ENCODE peak calls at places on chromosomes 3 and 15, in five cellular contexts. B is activated CD4-positive, alpha-beta T cell treated with anti-CD3 and anti-CD28 coated beads, Interleukin-2, amount 50 U/mL, for 4 hours; P is ELF-1; W is T-helper 2 cell; Z is uterus. S is an unnamed sample.

GRCh38 chr3:46236294-46237054 is 5.8 kb upstream of the CCR3 start:
- DNase-seq in B (no peak), P (no peak), W (no peak), Z (no peak), S (no peak)

GRCh38 chr3:129310111-129310601 is 31.5 kb downstream of the HMCES start:
- DNase-seq in B (no peak), P (peak), W (no peak), Z (no peak), S (no peak)

GRCh38 chr3:174242311-174243041 is 616.7 kb upstream of the NAALADL2 start:
- DNase-seq in B (no peak), P (no peak), W (no peak), Z (peak), S (no peak)

GRCh38 chr3:2036096-2036495 is 62.6 kb upstream of the CNTN4 start:
- DNase-seq in B (no peak), P (no peak), W (no peak), Z (no peak), S (no peak)

GRCh38 chr3:127560051-127560787 is 30.3 kb downstream of the TPRA1 start:
- DNase-seq in B (no peak), P (no peak), W (no peak), Z (no peak), S (no peak)

GRCh38 chr15:62739507-62739906 is 303.0 kb upstream of the TPM1 start:
- DNase-seq in B (no peak), P (no peak), W (no peak), Z (no peak), S (no peak)

GRCh38 chr15:78077053-78077859 is at the start of gene TBC1D2B:
- DNase-seq in B (peak), P (peak), W (peak), Z (peak), S (peak)

GRCh38 chr3:181717505-181717904 is 5.8 kb downstream of the SOX2 start:
- DNase-seq in B (no peak), P (no peak), W (no peak), Z (no peak), S (no peak)

GRCh38 chr15:47965297-47965696 is 155.5 kb upstream of the SLC24A5 start:
- DNase-seq in B (no peak), P (no peak), W (no peak), Z (no peak), S (peak)

GRCh38 chr15:92112180-92112579 is 258.7 kb downstream of the SLCO3A1 start:
- DNase-seq in B (no peak), P (no peak), W (no peak), Z (no peak), S (no peak)

GRCh38 chr3:23761440-23761896 is 44.3 kb upstream of the UBE2E1 start:
- DNase-seq in B (no peak), P (peak), W (no peak), Z (no peak), S (peak)

GRCh38 chr3:115239717-115240116 is 92.6 kb upstream of the ZBTB20 start:
- DNase-seq in B (no peak), P (peak), W (no peak), Z (peak), S (no peak)

GRCh38 chr3:196012941-196013471 is 68.9 kb downstream of the TFRC start:
- DNase-seq in B (no peak), P (no peak), W (no peak), Z (no peak), S (no peak)

GRCh38 chr15:35690089-35690488 is 144.1 kb upstream of the DPH6 start:
- DNase-seq in B (no peak), P (no peak), W (no peak), Z (no peak), S (no peak)

GRCh38 chr3:18295171-18295920 is 129.8 kb downstream of the SATB1 start:
- DNase-seq in B (no peak), P (peak), W (no peak), Z (no peak), S (peak)

GRCh38 chr15:49946681-49947080 is 172.4 kb downstream of the ATP8B4 start:
- DNase-seq in B (no peak), P (no peak), W (no peak), Z (no peak), S (no peak)

GRCh38 chr3:149592758-149593240 is 65.0 kb downstream of the WWTR1 start:
- DNase-seq in B (no peak), P (no peak), W (no peak), Z (no peak), S (peak)

GRCh38 chr15:94674251-94674650 is 442.9 kb downstream of the MCTP2 start:
- DNase-seq in B (no peak), P (no peak), W (no peak), Z (peak), S (no peak)

GRCh38 chr3:171072432-171072831 is 45.9 kb upstream of the SLC2A2 start:
- DNase-seq in B (no peak), P (no peak), W (no peak), Z (no peak), S (no peak)

GRCh38 chr3:34947849-34948248 is 691.5 kb upstream of the ARPP21 start:
- DNase-seq in B (no peak), P (no peak), W (no peak), Z (no peak), S (peak)

GRCh38 chr15:60374628-60375081 is 23.1 kb downstream of the ANXA2 start:
- DNase-seq in B (no peak), P (peak), W (no peak), Z (no peak), S (peak)

GRCh38 chr15:83207622-83208356 is at the start of gene HDGFL3:
- DNase-seq in B (peak), P (peak), W (no peak), Z (peak), S (peak)

GRCh38 chr3:29697989-29698388 is 417.1 kb downstream of the RBMS3 start:
- DNase-seq in B (no peak), P (no peak), W (no peak), Z (no peak), S (no peak)

GRCh38 chr15:31272558-31273257 is 53.9 kb upstream of the KLF13 start:
- DNase-seq in B (no peak), P (no peak), W (no peak), Z (no peak), S (no peak)

GRCh38 chr3:174219738-174220137 is 639.4 kb upstream of the NAALADL2 start:
- DNase-seq in B (no peak), P (no peak), W (no peak), Z (no peak), S (no peak)

GRCh38 chr3:152480282-152480953 is 211.7 kb downstream of the MBNL1 start:
- DNase-seq in B (no peak), P (no peak), W (no peak), Z (no peak), S (no peak)